ENCODE peak calls at places on chromosome 1, in seven cellular contexts. O is IMR-90, X is thyroid gland, E is HCT116, R is ovary, L is uterus, G is adrenal gland. U is an unnamed sample.

GRCh38 chr1:205449750-205450443 is 5.9 kb downstream of the BLACAT1 start:
- DNase-seq in O (peak), X (peak), E (peak), R (peak), L (peak), G (no peak), U (peak)

GRCh38 chr1:201603613-201604232 is 64.8 kb downstream of the NAV1 start:
- DNase-seq in O (peak), X (no peak), E (no peak), R (no peak), L (no peak), G (no peak), U (no peak)

GRCh38 chr1:78688701-78689100 is 39.1 kb downstream of the IFI44 start:
- DNase-seq in O (peak), X (no peak), E (no peak), R (no peak), L (no peak), G (no peak), U (no peak)

GRCh38 chr1:230268371-230269170 is 157.6 kb downstream of the PGBD5 start:
- DNase-seq in O (peak), X (peak), E (peak), R (no peak), L (peak), G (peak), U (peak)

GRCh38 chr1:90313756-90314155 is 318.8 kb downstream of the ZNF326 start:
- DNase-seq in O (no peak), X (no peak), E (no peak), R (no peak), L (no peak), G (no peak), U (no peak)

GRCh38 chr1:114510235-114511047 is 562 bp downstream of the TRIM33 start:
- DNase-seq in O (peak), X (peak), E (peak), R (peak), L (no peak), G (peak), U (peak)

GRCh38 chr1:244861683-244862082 is 2.7 kb downstream of the HNRNPU start:
- DNase-seq in O (no peak), X (no peak), E (no peak), R (no peak), L (no peak), G (peak), U (no peak)

GRCh38 chr1:76154213-76154956 is 79.8 kb downstream of the ST6GALNAC3 start:
- DNase-seq in O (peak), X (peak), E (peak), R (peak), L (peak), G (peak), U (peak)

GRCh38 chr1:30757196-30757949 is at the start of gene LAPTM5:
- DNase-seq in O (no peak), X (peak), E (no peak), R (no peak), L (peak), G (peak), U (no peak)

GRCh38 chr1:186842547-186842946 is 13.8 kb downstream of the PLA2G4A start:
- DNase-seq in O (no peak), X (no peak), E (no peak), R (no peak), L (no peak), G (no peak), U (no peak)

GRCh38 chr1:52552505-52553371 is at the start of gene TUT4:
- DNase-seq in O (peak), X (peak), E (peak), R (peak), L (peak), G (peak), U (peak)

GRCh38 chr1:84069236-84069845 is 70.4 kb upstream of the TTLL7 start:
- DNase-seq in O (no peak), X (no peak), E (peak), R (no peak), L (no peak), G (no peak), U (no peak)

GRCh38 chr1:108050911-108051624 is 86.1 kb upstream of the VAV3 start:
- DNase-seq in O (no peak), X (no peak), E (no peak), R (no peak), L (no peak), G (no peak), U (no peak)

GRCh38 chr1:218886472-218886871 is 287.2 kb upstream of the LYPLAL1 start:
- DNase-seq in O (peak), X (peak), E (no peak), R (peak), L (peak), G (peak), U (no peak)

GRCh38 chr1:230127105-230128054 is 60.3 kb downstream of the GALNT2 start:
- DNase-seq in O (no peak), X (no peak), E (no peak), R (no peak), L (no peak), G (no peak), U (no peak)

GRCh38 chr1:66533804-66534745 is at the start of gene SGIP1:
- DNase-seq in O (peak), X (peak), E (no peak), R (peak), L (peak), G (no peak), U (no peak)

GRCh38 chr1:119008483-119009299 is 20.5 kb upstream of the TBX15 start:
- DNase-seq in O (peak), X (no peak), E (peak), R (no peak), L (no peak), G (peak), U (peak)

GRCh38 chr1:16162163-16162822 is 6.4 kb upstream of the EPHA2 start:
- DNase-seq in O (no peak), X (no peak), E (no peak), R (no peak), L (no peak), G (no peak), U (no peak)

GRCh38 chr1:77536813-77537212 is 145.6 kb downstream of the ZZZ3 start:
- DNase-seq in O (peak), X (no peak), E (peak), R (no peak), L (no peak), G (peak), U (peak)

GRCh38 chr1:111275079-111275478 is 15.6 kb upstream of the CHIA start:
- DNase-seq in O (peak), X (peak), E (no peak), R (peak), L (peak), G (no peak), U (peak)

GRCh38 chr1:155858805-155859233 is 548 bp upstream of the SYT11 start:
- DNase-seq in O (no peak), X (no peak), E (no peak), R (peak), L (peak), G (peak), U (no peak)

GRCh38 chr1:231037585-231038517 is 2.2 kb downstream of the FAM89A start:
- DNase-seq in O (no peak), X (no peak), E (no peak), R (no peak), L (no peak), G (no peak), U (no peak)

DNA sequence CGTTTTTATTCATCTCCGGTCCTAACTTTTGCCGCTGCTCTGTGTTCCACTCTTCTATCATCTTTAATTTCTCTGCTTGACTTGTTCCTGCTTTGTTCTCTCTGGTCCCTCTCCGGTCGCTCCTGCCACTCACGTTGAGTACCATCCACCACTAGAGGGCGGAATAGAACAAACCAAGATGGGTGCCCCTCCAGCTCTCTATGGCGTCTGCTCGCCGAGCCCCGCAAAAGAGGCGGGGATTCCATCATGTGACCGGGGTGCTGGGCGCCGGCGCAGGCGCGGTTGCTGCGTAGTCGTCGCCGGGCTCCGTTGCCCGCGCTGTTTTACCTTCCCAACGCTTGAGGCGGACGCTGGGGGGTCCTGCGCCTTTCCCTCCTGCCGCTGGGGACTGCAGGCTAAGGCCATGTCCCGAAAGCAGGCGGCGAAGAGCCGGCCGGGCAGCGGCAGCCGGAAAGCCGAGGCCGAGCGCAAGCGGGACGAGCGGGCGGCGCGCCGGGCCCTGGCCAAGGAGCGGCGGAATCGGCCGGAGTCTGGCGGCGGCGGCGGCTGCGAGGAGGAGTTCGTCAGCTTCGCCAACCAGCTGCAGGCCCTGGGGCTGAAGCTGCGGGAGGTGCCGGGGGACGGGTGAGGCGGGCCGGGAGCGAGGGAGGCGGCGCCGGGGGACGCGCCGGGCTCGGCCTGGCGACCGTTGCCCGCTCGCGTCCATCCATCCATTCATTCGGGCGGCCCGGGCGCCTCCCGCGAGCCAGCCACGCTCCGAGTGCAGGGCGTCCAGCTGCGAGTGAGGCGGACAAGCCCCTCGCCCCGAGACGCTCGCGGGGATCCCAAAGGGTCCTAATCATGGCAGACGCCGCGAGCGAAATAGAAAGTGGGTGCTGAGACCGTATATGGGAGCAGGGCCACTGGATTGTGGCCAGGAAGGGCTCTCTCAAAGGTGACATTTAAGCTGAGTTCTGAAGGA is at the start of gene OTUD3:
- DNase-seq in O (peak), X (peak), E (peak), R (peak), L (peak), G (peak), U (peak)
- TF ChIP-seq POLR2A in O (peak), X (peak), E (peak), R (peak), L (peak), G (peak), U (peak)

GRCh38 chr1:211605034-211605433 is 26.1 kb upstream of the SLC30A1 start:
- DNase-seq in O (no peak), X (no peak), E (no peak), R (no peak), L (no peak), G (no peak), U (no peak)

GRCh38 chr1:211607752-211608478 is 29.0 kb upstream of the SLC30A1 start:
- DNase-seq in O (no peak), X (no peak), E (no peak), R (no peak), L (no peak), G (no peak), U (no peak)

GRCh38 chr1:211606914-211607751 is 28.2 kb upstream of the SLC30A1 start:
- DNase-seq in O (no peak), X (no peak), E (no peak), R (no peak), L (no peak), G (peak), U (no peak)

GRCh38 chr1:211605613-211606326 is 26.8 kb upstream of the SLC30A1 start:
- DNase-seq in O (no peak), X (no peak), E (no peak), R (no peak), L (no peak), G (no peak), U (no peak)

DNA sequence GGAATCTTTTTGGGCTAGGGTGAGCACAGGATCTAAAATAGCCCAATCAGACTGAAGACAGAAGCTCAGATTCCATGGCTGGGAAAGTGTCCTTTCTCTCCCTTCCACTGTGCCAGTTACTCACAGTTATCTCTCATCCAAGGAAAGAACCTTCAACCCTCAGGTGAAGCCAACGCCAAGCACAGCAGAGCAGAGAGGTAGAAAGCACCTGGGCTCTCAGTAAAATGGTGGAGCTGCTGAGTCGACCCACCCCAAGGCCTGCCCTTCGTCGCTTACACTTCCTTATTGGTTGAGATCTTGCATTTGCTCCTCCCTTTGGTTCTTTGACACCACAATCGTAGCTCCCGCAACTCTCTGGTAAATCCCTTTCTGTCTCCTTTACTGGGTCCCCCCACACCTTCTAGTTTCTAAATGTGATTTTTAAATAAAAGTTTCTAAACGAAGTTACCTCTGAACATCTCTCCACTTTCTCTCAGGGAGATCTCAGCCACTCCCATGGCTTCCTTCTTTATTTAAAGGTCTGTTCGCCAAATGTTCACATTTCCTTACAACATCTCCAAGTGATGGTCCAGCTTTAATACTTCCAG is 27.5 kb upstream of the SLC30A1 start:
- DNase-seq in O (no peak), X (no peak), E (no peak), R (no peak), L (no peak), G (peak), U (no peak)
- TF ChIP-seq POLR2A in O (no peak), X (no peak), E (no peak), R (no peak), L (no peak), G (no peak), U (no peak)

GRCh38 chr1:93205892-93206566 is 25.5 kb downstream of the CCDC18 start:
- DNase-seq in O (no peak), X (no peak), E (no peak), R (no peak), L (no peak), G (no peak), U (no peak)
- TF ChIP-seq POLR2A in O (no peak), X (no peak), E (no peak), R (no peak), L (no peak), G (no peak), U (no peak)

GRCh38 chr1:184482113-184482512 is 95.3 kb downstream of the C1orf21 start:
- DNase-seq in O (peak), X (peak), E (no peak), R (peak), L (peak), G (peak), U (no peak)
- TF ChIP-seq POLR2A in O (no peak), X (no peak), E (no peak), R (no peak), L (no peak), G (no peak), U (no peak)

U was measured in H54.